ENCODE peak calls at places on chromosomes 16 and 17, in seven cellular contexts. One of them, this sample, is unnamed.

GRCh38 chr17:76196675-76197074 is 43.6 kb downstream of the RNF157 start:
- DNase-seq in iris pigment epithelial cell: peak
- DNase-seq in CD8-positive, alpha-beta memory T cell: no peak
- DNase-seq in HEK293T: no peak
- DNase-seq in PC-3: no peak
- DNase-seq in germinal center: no peak
- DNase-seq in fibroblast of the conjunctiva: peak
- DNase-seq in this sample: no peak

GRCh38 chr17:954431-955164 is 25.0 kb downstream of the NXN start:
- DNase-seq in iris pigment epithelial cell: peak
- DNase-seq in CD8-positive, alpha-beta memory T cell: no peak
- DNase-seq in HEK293T: no peak
- DNase-seq in PC-3: no peak
- DNase-seq in germinal center: no peak
- DNase-seq in fibroblast of the conjunctiva: no peak
- DNase-seq in this sample: peak

GRCh38 chr16:3467920-3468319 is 24.4 kb downstream of the NAA60 start:
- DNase-seq in iris pigment epithelial cell: peak
- DNase-seq in CD8-positive, alpha-beta memory T cell: no peak
- DNase-seq in HEK293T: no peak
- DNase-seq in PC-3: peak
- DNase-seq in germinal center: no peak
- DNase-seq in fibroblast of the conjunctiva: no peak
- DNase-seq in this sample: no peak

GRCh38 chr16:87895641-87896141 is 26.4 kb upstream of the SLC7A5 start:
- DNase-seq in iris pigment epithelial cell: peak
- DNase-seq in CD8-positive, alpha-beta memory T cell: peak
- DNase-seq in HEK293T: no peak
- DNase-seq in PC-3: no peak
- DNase-seq in germinal center: no peak
- DNase-seq in fibroblast of the conjunctiva: no peak
- DNase-seq in this sample: no peak

GRCh38 chr16:30185683-30186421 is 2.5 kb downstream of the CORO1A start:
- DNase-seq in iris pigment epithelial cell: no peak
- DNase-seq in CD8-positive, alpha-beta memory T cell: peak
- DNase-seq in HEK293T: no peak
- DNase-seq in PC-3: no peak
- DNase-seq in germinal center: peak
- DNase-seq in fibroblast of the conjunctiva: no peak
- DNase-seq in this sample: no peak

GRCh38 chr17:78148286-78149016 is 2.3 kb downstream of the C17orf99 start:
- DNase-seq in iris pigment epithelial cell: no peak
- DNase-seq in CD8-positive, alpha-beta memory T cell: no peak
- DNase-seq in HEK293T: no peak
- DNase-seq in PC-3: no peak
- DNase-seq in germinal center: no peak
- DNase-seq in fibroblast of the conjunctiva: no peak
- DNase-seq in this sample: no peak

GRCh38 chr17:31695456-31696090 is 163.5 kb downstream of the COPRS start:
- DNase-seq in iris pigment epithelial cell: peak
- DNase-seq in CD8-positive, alpha-beta memory T cell: no peak
- DNase-seq in HEK293T: no peak
- DNase-seq in PC-3: no peak
- DNase-seq in germinal center: no peak
- DNase-seq in fibroblast of the conjunctiva: no peak
- DNase-seq in this sample: no peak

GRCh38 chr16:54431041-54431996 is 144.7 kb upstream of the IRX3 start:
- DNase-seq in iris pigment epithelial cell: peak
- DNase-seq in CD8-positive, alpha-beta memory T cell: no peak
- DNase-seq in HEK293T: no peak
- DNase-seq in PC-3: peak
- DNase-seq in germinal center: no peak
- DNase-seq in fibroblast of the conjunctiva: peak
- DNase-seq in this sample: no peak

GRCh38 chr17:18158022-18158600 is 25.5 kb upstream of the ALKBH5 start:
- DNase-seq in iris pigment epithelial cell: peak
- DNase-seq in CD8-positive, alpha-beta memory T cell: peak
- DNase-seq in HEK293T: peak
- DNase-seq in PC-3: peak
- DNase-seq in germinal center: peak
- DNase-seq in fibroblast of the conjunctiva: peak
- DNase-seq in this sample: peak

GRCh38 chr17:74635418-74635817 is 11.9 kb upstream of the CD300E start:
- DNase-seq in iris pigment epithelial cell: no peak
- DNase-seq in CD8-positive, alpha-beta memory T cell: no peak
- DNase-seq in HEK293T: no peak
- DNase-seq in PC-3: no peak
- DNase-seq in germinal center: no peak
- DNase-seq in fibroblast of the conjunctiva: no peak
- DNase-seq in this sample: no peak